ENCODE peak calls at places on chromosomes 1 and 21, in ten cellular contexts. S is lower leg skin, G is upper lobe of right lung, U is hepatocyte, C is WTC11, Y is ovary, E is AG09309, Z is breast epithelium, H is prostate gland, T is transverse colon. M is an unnamed sample.

GRCh38 chr1:231334952-231335351 is 2.7 kb downstream of the EXOC8 start:
- DNase-seq in S (no peak), G (no peak), U (no peak), C (no peak), Y (no peak), E (no peak), Z (no peak), H (no peak), T (no peak), M (no peak)

GRCh38 chr1:203316626-203317093 is 11.3 kb downstream of the BTG2 start:
- DNase-seq in S (no peak), G (no peak), U (peak), C (no peak), Y (no peak), E (no peak), Z (peak), H (peak), T (peak), M (no peak)

GRCh38 chr1:63967901-63968300 is 194.1 kb downstream of the ROR1 start:
- DNase-seq in S (no peak), G (no peak), U (no peak), C (no peak), Y (no peak), E (no peak), Z (no peak), H (no peak), T (no peak), M (no peak)

GRCh38 chr21:21101911-21102310 is 103.7 kb downstream of the NCAM2 start:
- DNase-seq in S (no peak), G (no peak), U (peak), C (peak), Y (no peak), E (no peak), Z (no peak), H (peak), T (no peak), M (no peak)

GRCh38 chr1:108881369-108881768 is 4.6 kb downstream of the GPSM2 start:
- DNase-seq in S (no peak), G (no peak), U (no peak), C (no peak), Y (no peak), E (no peak), Z (no peak), H (no peak), T (no peak), M (no peak)

GRCh38 chr1:44021581-44022321 is 9.5 kb downstream of the SLC6A9 start:
- DNase-seq in S (no peak), G (no peak), U (no peak), C (no peak), Y (no peak), E (no peak), Z (no peak), H (no peak), T (no peak), M (no peak)

GRCh38 chr1:234627009-234627950 is 17.3 kb upstream of the IRF2BP2 start:
- DNase-seq in S (no peak), G (no peak), U (no peak), C (no peak), Y (no peak), E (no peak), Z (no peak), H (no peak), T (no peak), M (no peak)

GRCh38 chr1:14969006-14969405 is 184.5 kb upstream of the TMEM51 start:
- DNase-seq in S (no peak), G (no peak), U (no peak), C (no peak), Y (no peak), E (no peak), Z (no peak), H (no peak), T (no peak), M (no peak)

GRCh38 chr21:32007461-32007860 is 134.6 kb downstream of the HUNK start:
- DNase-seq in S (no peak), G (no peak), U (no peak), C (no peak), Y (no peak), E (peak), Z (no peak), H (no peak), T (no peak), M (no peak)

GRCh38 chr1:26285366-26286063 is 5.6 kb downstream of the SH3BGRL3 start:
- DNase-seq in S (no peak), G (no peak), U (no peak), C (peak), Y (no peak), E (no peak), Z (no peak), H (no peak), T (peak), M (no peak)

GRCh38 chr1:151832318-151832984 is 849 bp upstream of the RORC start:
- DNase-seq in S (peak), G (peak), U (peak), C (no peak), Y (peak), E (peak), Z (peak), H (peak), T (peak), M (peak)

GRCh38 chr1:189500777-189501176 is 976.9 kb downstream of the BRINP3 start:
- DNase-seq in S (no peak), G (no peak), U (no peak), C (no peak), Y (no peak), E (no peak), Z (no peak), H (no peak), T (no peak), M (no peak)

GRCh38 chr1:62178372-62178771 is 16.3 kb upstream of the L1TD1 start:
- DNase-seq in S (no peak), G (no peak), U (no peak), C (no peak), Y (no peak), E (no peak), Z (no peak), H (no peak), T (no peak), M (no peak)

GRCh38 chr1:224205438-224205840 is 22.4 kb downstream of the DEGS1 start:
- DNase-seq in S (no peak), G (no peak), U (peak), C (no peak), Y (no peak), E (peak), Z (no peak), H (no peak), T (no peak), M (no peak)

GRCh38 chr1:24415334-24415909 is at the start of gene NIPAL3:
- DNase-seq in S (peak), G (peak), U (peak), C (peak), Y (peak), E (peak), Z (peak), H (peak), T (peak), M (peak)

GRCh38 chr21:32249551-32250280 is 29.1 kb downstream of the MIS18A start:
- DNase-seq in S (no peak), G (no peak), U (no peak), C (no peak), Y (no peak), E (no peak), Z (no peak), H (no peak), T (no peak), M (no peak)

GRCh38 chr1:1431845-1432565 is 3.5 kb upstream of the VWA1 start:
- DNase-seq in S (peak), G (peak), U (peak), C (peak), Y (peak), E (no peak), Z (no peak), H (no peak), T (peak), M (no peak)

GRCh38 chr1:1428174-1428573 is 7.1 kb upstream of the ANKRD65 start:
- DNase-seq in S (no peak), G (no peak), U (no peak), C (no peak), Y (no peak), E (no peak), Z (no peak), H (no peak), T (no peak), M (no peak)

GRCh38 chr1:1431006-1431844 is 4.3 kb upstream of the VWA1 start:
- DNase-seq in S (no peak), G (peak), U (no peak), C (no peak), Y (no peak), E (no peak), Z (no peak), H (no peak), T (no peak), M (no peak)

GRCh38 chr1:1429671-1430073 is 5.8 kb upstream of the VWA1 start:
- DNase-seq in S (no peak), G (no peak), U (no peak), C (no peak), Y (no peak), E (no peak), Z (no peak), H (no peak), T (no peak), M (no peak)

DNA sequence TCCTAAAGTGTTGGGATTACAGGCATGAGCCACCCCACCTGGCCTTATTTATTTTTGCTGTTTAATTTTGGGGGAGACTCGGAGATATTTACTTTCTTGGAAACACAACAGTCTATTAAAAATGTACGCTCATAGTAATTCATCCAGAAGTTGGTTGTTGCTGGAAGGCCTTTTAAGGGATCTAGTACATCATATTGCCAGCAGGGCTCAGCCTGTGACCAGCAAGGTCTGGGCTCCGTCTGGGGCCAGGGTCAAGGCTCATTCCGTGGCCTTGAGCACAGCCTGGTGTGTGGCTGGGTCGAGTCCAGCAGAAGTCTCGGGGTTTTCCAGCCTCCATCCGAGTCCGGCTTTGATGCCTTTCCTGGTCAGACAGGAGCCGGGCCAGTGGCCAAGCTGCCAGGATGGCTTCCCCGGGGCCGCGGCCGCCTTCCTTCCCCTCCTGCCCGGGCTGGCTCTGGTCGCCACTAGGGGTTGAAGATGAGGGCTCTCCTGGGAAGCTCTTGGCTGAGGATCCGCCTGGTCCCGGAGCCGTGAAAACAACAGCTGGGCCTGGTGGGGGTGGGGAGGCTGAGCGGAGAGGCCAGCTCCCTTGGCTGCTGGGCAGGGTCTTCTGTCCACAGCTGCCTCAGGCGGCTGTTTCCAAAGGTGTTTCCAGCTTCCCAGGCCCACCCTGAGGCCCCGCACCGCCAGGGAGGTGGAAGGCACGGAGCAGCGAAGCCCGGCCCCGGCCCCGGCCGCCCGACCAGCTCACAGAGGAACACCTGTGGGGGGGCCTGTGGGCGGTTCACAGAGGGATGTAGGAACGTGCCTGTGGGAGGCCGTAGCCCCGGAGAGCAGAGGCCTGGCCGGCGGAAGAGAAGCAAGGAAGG is 5.1 kb upstream of the VWA1 start:
- DNase-seq in S (peak), G (peak), U (peak), C (peak), Y (peak), E (no peak), Z (peak), H (peak), T (no peak), M (no peak)
- TF ChIP-seq CTCF in S (no peak), G (peak), U (peak), C (no peak), Y (peak), E (peak), Z (peak), H (peak), T (peak), M (no peak)

DNA sequence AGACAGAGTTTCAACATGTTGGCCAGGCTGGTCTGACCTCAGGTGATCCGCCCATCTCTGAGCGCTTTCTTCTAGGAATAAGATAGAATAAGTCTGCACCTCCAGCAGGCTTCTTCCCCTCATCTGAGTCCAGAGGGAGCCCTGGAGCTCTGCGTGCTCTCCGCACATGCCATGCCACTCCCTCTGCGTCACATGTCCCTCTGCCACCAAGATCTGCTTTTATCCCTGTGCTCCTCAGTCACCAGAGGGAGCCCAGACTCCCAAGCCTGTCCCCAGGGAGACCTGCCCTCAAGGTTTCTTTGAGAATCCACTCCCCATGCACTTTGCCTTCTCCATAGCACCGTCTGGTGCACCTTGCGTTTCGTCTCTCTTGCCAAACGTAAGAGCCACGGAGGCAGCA is 213.0 kb downstream of the CAMTA1 start:
- DNase-seq in S (no peak), G (no peak), U (peak), C (peak), Y (no peak), E (no peak), Z (no peak), H (no peak), T (peak), M (no peak)
- TF ChIP-seq CTCF in S (no peak), G (no peak), U (peak), C (no peak), Y (no peak), E (no peak), Z (no peak), H (no peak), T (no peak), M (no peak)

GRCh38 chr1:216750031-216750627 is 26.9 kb upstream of the ESRRG start:
- DNase-seq in S (no peak), G (no peak), U (peak), C (peak), Y (no peak), E (no peak), Z (no peak), H (peak), T (no peak), M (no peak)
- TF ChIP-seq CTCF in S (no peak), G (peak), U (peak), C (peak), Y (no peak), E (peak), Z (peak), H (peak), T (peak), M (no peak)

GRCh38 chr1:3430406-3430805 is 24.1 kb upstream of the ARHGEF16 start:
- DNase-seq in S (no peak), G (no peak), U (no peak), C (no peak), Y (no peak), E (no peak), Z (no peak), H (no peak), T (no peak), M (no peak)

GRCh38 chr1:3430820-3431219 is 23.6 kb upstream of the ARHGEF16 start:
- DNase-seq in S (no peak), G (no peak), U (no peak), C (no peak), Y (no peak), E (no peak), Z (no peak), H (no peak), T (no peak), M (no peak)

GRCh38 chr1:3431686-3432085 is 22.8 kb upstream of the ARHGEF16 start:
- DNase-seq in S (no peak), G (no peak), U (no peak), C (no peak), Y (no peak), E (no peak), Z (no peak), H (no peak), T (no peak), M (no peak)

GRCh38 chr1:3432306-3432705 is 22.2 kb upstream of the ARHGEF16 start:
- DNase-seq in S (no peak), G (no peak), U (no peak), C (no peak), Y (no peak), E (no peak), Z (no peak), H (no peak), T (no peak), M (no peak)

DNA sequence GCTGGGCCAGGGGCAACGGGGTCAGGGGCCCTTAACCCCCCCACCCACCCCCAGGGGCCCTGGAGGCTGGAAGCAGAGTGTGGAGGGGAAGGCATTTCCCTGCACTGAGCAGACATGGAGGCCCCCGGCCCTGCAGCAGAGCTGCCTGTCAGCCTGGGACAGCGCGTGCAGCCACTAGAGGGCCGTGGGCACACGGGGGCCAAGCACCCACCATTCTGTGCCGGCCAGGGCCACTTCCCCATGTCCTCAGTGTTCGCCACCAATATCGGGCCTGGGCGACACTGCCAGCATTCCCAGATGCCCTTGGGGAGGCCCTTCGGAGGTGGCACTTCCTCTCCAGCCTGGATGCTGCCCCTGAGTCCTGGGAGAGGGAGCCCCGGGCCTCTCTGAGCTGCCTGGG is 23.2 kb upstream of the ARHGEF16 start:
- DNase-seq in S (no peak), G (no peak), U (no peak), C (peak), Y (no peak), E (no peak), Z (no peak), H (no peak), T (no peak), M (no peak)
- TF ChIP-seq CTCF in S (no peak), G (no peak), U (peak), C (no peak), Y (no peak), E (peak), Z (no peak), H (no peak), T (no peak), M (no peak)

DNA sequence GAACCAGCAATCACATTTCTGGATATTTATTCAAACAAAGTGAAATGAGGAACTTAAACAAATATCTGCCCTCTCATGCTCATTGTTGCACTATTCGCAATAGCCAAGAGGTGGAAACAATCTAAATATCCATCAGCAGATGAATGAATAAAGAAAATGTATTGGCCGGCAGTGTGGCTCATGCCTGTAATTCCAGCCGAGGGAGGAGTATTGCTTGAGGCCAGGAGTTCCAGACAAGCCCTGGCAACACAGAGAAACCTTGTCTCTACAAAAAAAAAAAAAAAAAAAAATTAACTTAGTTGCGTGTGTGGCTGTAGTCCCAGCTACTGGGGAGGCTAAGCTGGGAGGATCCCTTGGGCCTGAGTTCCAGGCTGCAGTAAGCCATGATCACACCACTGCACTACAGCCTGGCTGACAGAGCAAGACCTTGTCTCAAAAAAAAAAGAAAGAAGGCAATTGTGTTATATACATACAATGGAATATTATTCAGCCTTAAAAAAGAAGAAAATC is 191.4 kb downstream of the AKT3 start:
- DNase-seq in S (no peak), G (no peak), U (no peak), C (no peak), Y (no peak), E (no peak), Z (no peak), H (no peak), T (no peak), M (no peak)
- TF ChIP-seq CTCF in S (no peak), G (no peak), U (no peak), C (no peak), Y (no peak), E (no peak), Z (no peak), H (no peak), T (no peak), M (no peak)

GRCh38 chr1:163069655-163070277 is 605 bp downstream of the RGS4 start:
- DNase-seq in S (no peak), G (no peak), U (no peak), C (no peak), Y (no peak), E (no peak), Z (no peak), H (no peak), T (no peak), M (no peak)
- TF ChIP-seq CTCF in S (no peak), G (no peak), U (no peak), C (no peak), Y (no peak), E (no peak), Z (no peak), H (no peak), T (no peak), M (no peak)

DNA sequence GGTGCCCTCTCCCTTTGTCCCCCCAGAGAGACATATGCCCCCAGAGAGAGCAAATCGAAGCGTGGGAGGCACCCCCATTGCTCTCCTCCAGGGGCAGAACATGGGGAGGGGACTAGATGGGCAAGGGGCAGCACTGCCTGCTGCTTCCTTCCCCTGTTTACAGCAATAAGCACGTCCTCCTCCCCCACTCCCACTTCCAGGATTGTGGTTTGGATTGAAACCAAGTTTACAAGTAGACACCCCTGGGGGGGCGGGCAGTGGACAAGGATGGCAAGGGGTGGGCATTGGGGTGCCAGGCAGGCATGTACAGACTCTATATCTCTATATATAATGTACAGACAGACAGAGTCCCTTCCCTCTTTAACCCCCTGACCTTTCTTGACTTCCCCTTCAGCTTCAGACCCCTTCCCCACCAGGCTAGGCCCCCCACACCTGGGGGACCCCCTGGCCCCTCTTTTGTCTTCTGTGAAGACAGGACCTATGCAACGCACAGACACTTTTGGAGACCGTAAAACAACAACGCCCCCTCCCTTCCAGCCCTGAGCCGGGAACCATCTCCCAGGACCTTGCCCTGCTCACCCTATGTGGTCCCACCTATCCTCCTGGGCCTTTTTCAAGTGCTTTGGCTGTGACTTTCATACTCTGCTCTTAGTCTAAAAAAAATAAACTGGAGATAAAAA is 8.4 kb downstream of the EFNA3 start:
- DNase-seq in S (no peak), G (no peak), U (no peak), C (peak), Y (no peak), E (no peak), Z (no peak), H (no peak), T (no peak), M (no peak)
- TF ChIP-seq CTCF in S (no peak), G (no peak), U (no peak), C (no peak), Y (no peak), E (peak), Z (no peak), H (no peak), T (no peak), M (no peak)

GRCh38 chr1:74767490-74767889 is 34.5 kb downstream of the TYW3 start:
- DNase-seq in S (no peak), G (no peak), U (no peak), C (peak), Y (no peak), E (no peak), Z (no peak), H (no peak), T (no peak), M (no peak)
- TF ChIP-seq CTCF in S (no peak), G (no peak), U (no peak), C (peak), Y (no peak), E (peak), Z (no peak), H (no peak), T (no peak), M (no peak)